ENCODE peak calls at places on chromosomes 12 and 14, in ten cellular contexts. C is endodermal cell, Y is stomach, X is tibial nerve, J is choroid plexus epithelial cell, R is left lung, I is MM.1S, N is bronchial epithelial cell, G is thyroid gland, Q is lower leg skin. E is an unnamed sample.

GRCh38 chr14:94380225-94381148 is 7.9 kb downstream of the SERPINA1 start:
- DNase-seq in N (peak), R (peak), Y (no peak), J (no peak), I (no peak), Q (no peak), G (no peak), X (no peak), C (no peak), E (no peak)

GRCh38 chr14:104639889-104640548 is 35.4 kb upstream of the TMEM179 start:
- DNase-seq in Q (peak), C (peak), R (no peak), Y (peak), I (peak), N (peak), G (peak), J (peak), X (peak), E (peak)

GRCh38 chr14:89813485-89814080 is 140.9 kb downstream of the EFCAB11 start:
- DNase-seq in R (no peak), G (no peak), C (peak), N (peak), Q (no peak), I (no peak), Y (no peak), X (no peak), J (peak), E (no peak)

GRCh38 chr12:63319936-63320633 is 169.1 kb upstream of the AVPR1A start:
- DNase-seq in G (no peak), Q (no peak), Y (no peak), X (no peak), I (no peak), J (peak), R (no peak), N (peak), C (no peak), E (no peak)

GRCh38 chr12:96338852-96339478 is 61.3 kb downstream of the CDK17 start:
- DNase-seq in C (no peak), N (no peak), X (no peak), Y (no peak), G (no peak), Q (no peak), I (no peak), R (no peak), J (no peak), E (no peak)

GRCh38 chr12:119693006-119693405 is 25.1 kb downstream of the PRKAB1 start:
- DNase-seq in C (no peak), Q (no peak), I (no peak), X (peak), N (peak), R (no peak), J (no peak), G (peak), Y (peak), E (no peak)

GRCh38 chr14:21070610-21071224 is 613 bp downstream of the ARHGEF40 start:
- DNase-seq in J (peak), G (peak), Q (no peak), I (no peak), N (no peak), X (peak), C (peak), R (no peak), Y (no peak), E (no peak)

GRCh38 chr12:52203126-52203921 is 11.5 kb upstream of the KRT80 start:
- DNase-seq in C (peak), X (peak), Q (peak), G (peak), N (peak), J (no peak), R (peak), I (no peak), Y (peak), E (no peak)

GRCh38 chr14:54642950-54643695 is 76.2 kb downstream of the SAMD4A start:
- DNase-seq in R (no peak), C (peak), Y (no peak), J (peak), I (no peak), N (peak), Q (no peak), G (peak), X (no peak), E (no peak)

GRCh38 chr14:43359317-43359716 is 1147.8 kb downstream of the FSCB start:
- DNase-seq in R (no peak), N (no peak), X (no peak), G (no peak), Q (no peak), C (no peak), J (no peak), I (no peak), Y (no peak), E (no peak)

GRCh38 chr12:69149262-69149661 is 90.1 kb upstream of the CPSF6 start:
- DNase-seq in J (peak), R (no peak), G (no peak), N (no peak), X (no peak), Q (no peak), C (no peak), I (no peak), Y (no peak), E (no peak)

GRCh38 chr14:75430106-75430505 is 2.3 kb downstream of the JDP2 start:
- DNase-seq in I (no peak), J (peak), X (peak), N (no peak), C (no peak), R (no peak), Y (no peak), Q (no peak), G (no peak), E (no peak)

GRCh38 chr12:94103986-94104385 is 44.4 kb upstream of the PLXNC1 start:
- DNase-seq in Y (no peak), N (peak), J (no peak), Q (no peak), R (no peak), I (no peak), C (no peak), G (no peak), X (no peak), E (no peak)

GRCh38 chr12:53990311-53991076 is 5.5 kb downstream of the HOXC10 start:
- DNase-seq in C (no peak), N (no peak), R (no peak), X (no peak), J (no peak), G (no peak), Q (no peak), Y (no peak), I (no peak), E (no peak)

GRCh38 chr12:121277367-121277744 is 19.2 kb downstream of the CAMKK2 start:
- DNase-seq in N (no peak), G (no peak), Q (no peak), X (no peak), R (no peak), J (no peak), C (no peak), I (no peak), Y (no peak), E (no peak)

GRCh38 chr14:74647061-74647833 is 35.2 kb upstream of the LTBP2 start:
- DNase-seq in I (no peak), Y (no peak), X (no peak), N (no peak), C (no peak), R (no peak), G (no peak), J (no peak), Q (no peak), E (no peak)

GRCh38 chr12:115004469-115005146 is 320.6 kb upstream of the TBX3 start:
- DNase-seq in C (no peak), X (no peak), Q (no peak), N (no peak), G (no peak), R (no peak), Y (no peak), J (peak), I (no peak), E (no peak)

GRCh38 chr12:113935459-113935858 is 30.7 kb downstream of the RBM19 start:
- DNase-seq in G (no peak), Q (no peak), R (no peak), I (no peak), Y (no peak), C (no peak), X (no peak), N (no peak), J (no peak), E (no peak)

GRCh38 chr12:29374012-29374411 is 7.0 kb downstream of the ERGIC2 start:
- DNase-seq in R (no peak), J (no peak), C (no peak), G (no peak), X (no peak), Q (no peak), Y (no peak), N (no peak), I (no peak), E (no peak)

GRCh38 chr14:21997300-21997699 is 323.7 kb upstream of the OR4E1 start:
- DNase-seq in N (peak), I (peak), J (peak), R (no peak), Y (no peak), G (no peak), C (peak), X (no peak), Q (no peak), E (no peak)

GRCh38 chr12:49478949-49479664 is 59.7 kb upstream of the KCNH3 start:
- DNase-seq in C (peak), N (peak), Q (no peak), X (no peak), J (no peak), R (no peak), I (no peak), Y (no peak), G (peak), E (no peak)

GRCh38 chr12:117356048-117356447 is 5.4 kb downstream of the NOS1 start:
- DNase-seq in R (no peak), J (no peak), C (no peak), X (no peak), Y (no peak), I (no peak), G (no peak), N (peak), Q (no peak), E (no peak)

GRCh38 chr12:93079976-93080375 is 150.9 kb upstream of the EEA1 start:
- DNase-seq in G (no peak), X (no peak), Q (no peak), N (no peak), R (no peak), Y (no peak), C (no peak), I (no peak), J (no peak), E (no peak)

GRCh38 chr14:88044129-88044727 is 39.3 kb downstream of the GPR65 start:
- DNase-seq in G (no peak), I (no peak), C (no peak), J (no peak), X (no peak), Q (no peak), R (no peak), N (peak), Y (no peak), E (no peak)

GRCh38 chr12:58521796-58522195 is 398.5 kb downstream of the LRIG3 start:
- DNase-seq in C (no peak), X (no peak), R (no peak), Y (no peak), N (no peak), I (no peak), J (no peak), Q (no peak), G (no peak), E (no peak)

GRCh38 chr12:122079532-122080081 is 1.1 kb downstream of the MLXIP start:
- DNase-seq in C (no peak), R (no peak), J (no peak), Y (no peak), N (no peak), Q (no peak), G (no peak), X (no peak), I (no peak), E (no peak)

GRCh38 chr12:51855586-51856428 is 7.3 kb upstream of the FIGNL2 start:
- DNase-seq in C (peak), G (no peak), Y (no peak), I (no peak), N (no peak), X (peak), J (no peak), R (no peak), Q (no peak), E (no peak)

GRCh38 chr14:24080888-24081738 is 9.8 kb downstream of the CPNE6 start:
- DNase-seq in N (peak), Q (no peak), R (peak), X (no peak), I (peak), J (peak), C (peak), G (peak), Y (peak), E (peak)

GRCh38 chr14:89720076-89720687 is 234.3 kb downstream of the EFCAB11 start:
- DNase-seq in Q (no peak), R (no peak), Y (no peak), I (no peak), J (no peak), C (no peak), X (no peak), N (no peak), G (no peak), E (no peak)

DNA sequence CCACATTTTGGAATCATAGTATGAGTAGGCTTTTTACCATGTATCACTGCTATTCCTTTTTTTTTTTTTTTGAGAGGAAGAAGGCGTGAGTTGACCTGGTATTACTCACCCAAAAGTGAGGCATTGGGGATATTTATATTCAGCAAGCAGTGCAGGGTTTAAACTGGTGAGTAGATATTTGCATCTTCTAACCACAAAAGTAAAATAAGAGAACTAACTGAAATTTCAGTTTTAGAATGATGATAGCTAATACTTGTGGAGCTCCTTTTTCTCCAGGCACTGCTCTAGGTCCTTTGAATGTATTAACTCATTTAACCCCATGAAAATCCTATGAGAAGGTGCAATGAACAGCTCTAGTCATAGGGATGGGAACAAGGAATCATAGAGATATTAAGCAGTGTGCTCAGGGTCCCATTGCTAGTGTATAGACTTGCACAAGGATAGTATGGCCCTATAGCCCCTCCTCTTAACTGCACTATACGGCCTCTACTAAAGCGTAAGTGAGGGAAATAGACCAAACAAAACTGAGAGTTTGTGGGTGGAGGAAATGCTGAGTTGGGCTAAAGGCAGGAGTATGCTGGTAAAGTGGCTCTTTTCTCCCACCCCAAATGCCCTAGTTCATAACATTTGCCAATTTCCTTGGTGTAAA is 104.3 kb upstream of the MAX start:
- DNase-seq in X (no peak), R (no peak), C (no peak), N (peak), G (no peak), Y (no peak), J (peak), Q (no peak), I (peak), E (peak)
- H3K4me3 ChIP-seq in X (no peak), R (no peak), C (no peak), N (no peak), G (no peak), Y (no peak), J (no peak), Q (no peak), I (peak), E (peak)

DNA sequence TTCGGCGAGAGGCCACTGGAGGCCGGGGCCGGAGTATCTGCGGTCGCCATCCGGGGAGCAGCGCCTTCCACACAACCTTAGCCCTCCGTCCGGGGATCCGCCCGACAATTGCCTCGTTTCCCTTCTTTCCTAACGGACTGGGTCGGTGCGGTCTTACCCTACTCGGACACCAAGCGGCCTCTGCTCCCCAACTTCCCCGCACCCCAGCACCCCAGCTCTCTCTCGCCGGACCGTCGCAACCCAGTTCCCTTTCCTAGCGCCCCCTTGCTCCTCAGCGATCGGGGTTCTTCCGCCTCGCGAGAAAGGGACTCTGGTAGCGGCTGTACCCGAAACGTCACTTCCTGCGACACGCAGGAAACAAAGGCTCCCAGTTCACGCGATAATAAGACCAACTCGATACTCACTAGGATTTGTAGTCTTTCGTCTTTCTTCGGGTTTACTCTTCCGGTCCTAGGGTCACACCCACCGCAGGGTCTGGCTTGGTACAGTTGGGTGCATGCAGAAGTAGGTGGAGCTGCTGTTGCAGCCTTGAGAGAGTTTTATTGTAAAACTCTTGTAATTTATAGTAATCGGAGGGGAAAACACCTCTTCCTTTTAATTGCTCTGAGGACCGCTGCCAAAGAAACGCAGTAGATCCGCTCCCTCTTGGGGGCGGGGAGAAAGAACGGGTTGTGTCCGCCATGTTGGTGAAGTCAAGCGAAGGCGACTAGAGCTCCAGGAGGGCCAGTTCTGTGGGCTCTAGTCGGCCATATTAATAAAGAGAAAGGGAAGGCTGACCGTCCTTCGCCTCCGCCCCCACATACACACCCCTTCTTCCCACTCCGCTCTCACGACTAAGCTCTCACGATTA is at the start of the genes THAP2 and ZFC3H1:
- DNase-seq in N (peak), G (peak), R (peak), J (peak), X (peak), I (peak), C (peak), Q (peak), Y (peak), E (peak)
- TF ChIP-seq CTCF in N (peak), G (no peak), R (no peak), J (peak), X (peak), I (peak), C (peak), Q (no peak), Y (no peak), E (peak)

GRCh38 chr12:89166525-89166934 is 185.8 kb downstream of the DUSP6 start:
- DNase-seq in C (no peak), Y (no peak), J (peak), Q (no peak), I (peak), N (peak), G (no peak), X (no peak), R (no peak), E (peak)

GRCh38 chr12:89161553-89161952 is 190.7 kb downstream of the DUSP6 start:
- DNase-seq in C (no peak), X (no peak), R (no peak), J (no peak), I (no peak), Y (no peak), G (no peak), N (peak), Q (no peak), E (no peak)

GRCh38 chr12:89160716-89161123 is 191.6 kb downstream of the DUSP6 start:
- DNase-seq in G (no peak), J (peak), Q (peak), I (no peak), Y (no peak), C (no peak), N (peak), R (peak), X (peak), E (no peak)

GRCh38 chr12:89163918-89164317 is 188.4 kb downstream of the DUSP6 start:
- DNase-seq in N (peak), G (no peak), R (no peak), C (no peak), Y (no peak), J (no peak), X (no peak), I (no peak), Q (no peak), E (no peak)

DNA sequence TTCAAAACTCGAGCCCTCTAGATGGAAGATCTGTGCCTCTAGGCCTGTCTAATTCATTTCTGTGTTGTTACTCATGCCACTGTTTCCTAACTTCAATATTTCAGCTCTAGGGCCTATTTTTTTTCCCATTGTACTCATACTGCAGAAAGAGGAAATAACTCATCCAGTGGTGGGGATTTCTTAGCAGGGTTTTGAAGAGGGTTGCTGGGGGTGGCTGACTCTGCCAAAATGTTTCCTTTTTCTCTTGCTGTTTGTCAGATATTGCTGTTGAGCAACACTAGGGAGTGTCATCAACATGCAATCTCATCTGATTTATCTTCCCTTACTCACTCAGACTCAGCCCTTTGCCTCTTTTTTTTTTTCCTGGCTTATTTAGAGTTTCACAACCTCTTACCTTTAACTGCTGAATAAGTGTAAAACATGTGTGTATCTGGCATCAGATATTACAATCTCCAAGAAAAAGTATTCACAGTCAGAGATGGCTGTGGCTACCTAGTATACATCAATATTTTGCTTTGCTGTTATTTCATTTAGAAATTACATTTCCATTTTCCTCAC is 189.5 kb downstream of the DUSP6 start:
- DNase-seq in Y (peak), G (peak), X (peak), I (peak), J (peak), R (peak), C (no peak), Q (peak), N (peak), E (peak)
- H3K4me3 ChIP-seq in Y (no peak), G (no peak), X (no peak), I (no peak), J (no peak), R (no peak), C (no peak), Q (no peak), N (no peak), E (no peak)

GRCh38 chr12:10031771-10032175 is 1.3 kb downstream of the CLEC9A start:
- DNase-seq in G (no peak), Q (no peak), C (peak), J (peak), X (no peak), Y (no peak), R (no peak), I (no peak), N (peak), E (no peak)

GRCh38 chr12:10031318-10031717 is 836 bp downstream of the CLEC9A start:
- DNase-seq in Q (no peak), R (no peak), Y (no peak), J (peak), I (no peak), G (no peak), C (no peak), X (no peak), N (no peak), E (no peak)

GRCh38 chr12:10030446-10030845 is at the start of gene CLEC9A:
- DNase-seq in N (no peak), C (no peak), R (no peak), J (no peak), Q (no peak), X (no peak), I (no peak), G (no peak), Y (no peak), E (no peak)

GRCh38 chr12:10033783-10034381 is 3.4 kb downstream of the CLEC9A start:
- DNase-seq in Q (no peak), R (no peak), G (no peak), Y (no peak), N (peak), J (peak), C (no peak), X (no peak), I (peak), E (no peak)
- TF ChIP-seq CTCF in Q (no peak), R (peak), G (no peak), Y (peak), N (peak), J (peak), C (peak), X (peak), I (peak), E (peak)

E was measured in GM06990.